ENCODE peak calls at places on chromosomes 7 and 10, in eight cellular contexts. B is GM23248, R is fibroblast of lung, O is PC-3, H is GM23338, M is neural progenitor cell, I is MM.1S, W is SK-N-MC. N is an unnamed sample.

GRCh38 chr7:55128693-55129394 is 110.0 kb downstream of the EGFR start:
- DNase-seq in H (no peak), O (no peak), B (peak), M (peak), W (no peak), I (no peak), R (peak), N (peak)

GRCh38 chr7:39357648-39358047 is 208.6 kb upstream of the YAE1 start:
- DNase-seq in M (peak), H (peak), I (no peak), R (no peak), O (no peak), W (no peak), B (no peak), N (peak)

GRCh38 chr10:46523119-46523880 is 33.2 kb downstream of the GPRIN2 start:
- DNase-seq in R (no peak), H (no peak), W (no peak), M (no peak), I (no peak), B (peak), O (peak), N (no peak)

GRCh38 chr10:87860156-87860795 is 3.1 kb downstream of the KLLN start:
- DNase-seq in M (peak), W (no peak), I (peak), R (peak), H (peak), B (peak), O (peak), N (peak)

GRCh38 chr7:30143748-30144251 is 9.0 kb downstream of the MTURN start:
- DNase-seq in R (peak), W (no peak), B (peak), M (no peak), H (no peak), I (peak), O (peak), N (peak)

GRCh38 chr7:5661941-5662340 is 119.5 kb downstream of the RNF216 start:
- DNase-seq in B (no peak), M (no peak), O (no peak), W (no peak), I (peak), H (no peak), R (no peak), N (no peak)

GRCh38 chr7:150363872-150364271 is 4.8 kb upstream of the REPIN1 start:
- DNase-seq in I (no peak), M (no peak), W (no peak), H (no peak), R (no peak), O (no peak), B (no peak), N (peak)

GRCh38 chr10:133045556-133046483 is 41.9 kb upstream of the ADGRA1 start:
- DNase-seq in M (peak), W (no peak), O (no peak), B (no peak), R (no peak), H (no peak), I (no peak), N (no peak)

GRCh38 chr7:96314402-96315108 is 7.3 kb downstream of the SLC25A13 start:
- DNase-seq in R (no peak), M (peak), B (peak), O (peak), W (peak), I (no peak), H (no peak), N (peak)

GRCh38 chr7:96017877-96018276 is 245.5 kb downstream of the DYNC1I1 start:
- DNase-seq in B (no peak), W (no peak), O (no peak), H (no peak), I (no peak), R (no peak), M (no peak), N (no peak)

GRCh38 chr7:27113991-27114866 is 11.7 kb upstream of the HOXA2 start:
- DNase-seq in W (no peak), B (peak), R (peak), M (no peak), H (peak), I (no peak), O (peak), N (no peak)

GRCh38 chr7:127708788-127709187 is 56.8 kb downstream of the SND1 start:
- DNase-seq in M (peak), B (peak), R (peak), H (peak), O (peak), W (peak), I (peak), N (peak)

GRCh38 chr10:137031-137430 is 1.8 kb downstream of the ZMYND11 start:
- DNase-seq in M (peak), O (peak), I (peak), R (peak), B (peak), W (no peak), H (peak), N (peak)

GRCh38 chr10:91883549-91884542 is 25.4 kb downstream of the FGFBP3 start:
- DNase-seq in W (no peak), I (no peak), O (no peak), R (peak), B (peak), H (peak), M (peak), N (peak)

GRCh38 chr10:62268027-62268398 is 631 bp downstream of the RTKN2 start:
- DNase-seq in O (peak), R (no peak), I (peak), M (no peak), B (no peak), W (no peak), H (no peak), N (peak)

GRCh38 chr7:80453699-80454340 is 58.0 kb downstream of the GNAT3 start:
- DNase-seq in M (peak), H (peak), R (peak), I (peak), W (no peak), B (peak), O (peak), N (peak)

GRCh38 chr10:47022311-47023131 is 111.3 kb downstream of the PTPN20 start:
- DNase-seq in M (no peak), R (peak), W (no peak), H (no peak), B (no peak), I (no peak), O (no peak), N (no peak)

GRCh38 chr7:75639071-75639892 is 99.5 kb downstream of the HIP1 start:
- DNase-seq in R (peak), W (no peak), B (peak), M (peak), O (peak), I (no peak), H (peak), N (peak)

DNA sequence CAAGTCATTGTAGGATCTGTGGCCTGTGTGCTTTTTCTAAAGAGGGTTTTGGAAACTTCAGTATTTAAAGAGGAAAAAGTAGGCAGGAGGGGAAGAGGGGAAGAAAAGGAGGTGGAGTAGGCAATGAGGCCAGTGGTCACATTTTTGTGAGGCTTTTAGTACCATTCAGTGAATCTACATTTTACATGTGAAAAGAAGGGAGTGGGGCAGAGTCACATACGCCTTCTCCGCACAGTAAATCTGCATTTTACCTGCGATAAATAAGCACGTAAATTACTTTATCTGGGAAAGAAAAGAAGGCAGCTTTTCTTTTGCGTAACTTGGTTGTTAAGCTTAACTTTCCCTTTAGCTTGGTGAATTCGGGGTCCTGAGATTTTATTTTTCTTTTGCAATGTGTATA is 13.2 kb downstream of the CHST12 start:
- DNase-seq in W (no peak), H (no peak), I (no peak), B (no peak), R (no peak), M (no peak), O (no peak), N (no peak)
- TF ChIP-seq EZH2 in W (no peak), H (no peak), I (no peak), B (no peak), R (no peak), M (no peak), O (no peak), N (no peak)

DNA sequence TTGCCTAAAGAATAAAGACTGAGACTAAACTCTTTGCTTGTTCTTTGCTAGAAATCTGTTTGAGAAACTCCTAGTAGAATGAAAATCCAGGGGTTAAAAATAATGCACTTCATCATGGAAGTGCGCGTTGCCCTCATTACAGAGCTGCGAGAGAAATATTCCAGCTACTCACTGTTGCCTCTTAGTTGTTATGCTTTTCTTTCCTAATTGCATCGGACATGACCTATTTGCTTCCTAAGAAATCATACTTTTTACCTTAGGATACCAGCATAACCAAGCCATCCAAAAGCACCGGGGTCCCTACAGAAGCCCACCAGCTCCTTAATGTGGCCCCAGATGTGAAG is 643 bp downstream of the THSD7A start:
- DNase-seq in H (peak), R (no peak), W (no peak), O (no peak), M (no peak), I (no peak), B (peak), N (peak)
- TF ChIP-seq EZH2 in H (no peak), R (no peak), W (no peak), O (no peak), M (peak), I (no peak), B (no peak), N (no peak)

GRCh38 chr10:79243211-79244067 is 103.8 kb upstream of the PPIF start:
- DNase-seq in W (no peak), O (no peak), R (no peak), H (peak), I (peak), M (peak), B (peak), N (peak)
- TF ChIP-seq EZH2 in W (no peak), O (no peak), R (no peak), H (no peak), I (no peak), M (no peak), B (no peak), N (no peak)

GRCh38 chr10:49398000-49398861 is 2.3 kb upstream of the DRGX start:
- DNase-seq in M (peak), B (peak), O (peak), I (no peak), W (no peak), H (peak), R (peak), N (peak)
- TF ChIP-seq EZH2 in M (peak), B (peak), O (peak), I (no peak), W (no peak), H (peak), R (peak), N (peak)